ENCODE peak calls at places on chromosome 13, in eight cellular contexts. S is heart left ventricle, Q is HCT116, V is A549, H is uterus, W is IMR-90, Y is body of pancreas, F is ovary. U is an unnamed sample. For H3K4me1, the result is how much of the 10 kb centered on the place peaks cover.

GRCh38 chr13:52127783-52128702 is 830 bp downstream of the NEK5 start:
- DNase-seq in Y (peak), V (peak), F (peak), H (peak), Q (peak), S (peak), W (peak), U (peak)

GRCh38 chr13:70370924-70371323 is 262.7 kb upstream of the KLHL1 start:
- DNase-seq in S (no peak), Y (no peak), V (no peak), W (no peak), Q (no peak), F (no peak), H (no peak), U (no peak)

GRCh38 chr13:44842158-44842557 is 147.1 kb downstream of the NUFIP1 start:
- DNase-seq in H (no peak), F (no peak), Y (no peak), V (no peak), W (peak), Q (no peak), S (no peak), U (no peak)

GRCh38 chr13:51432576-51432975 is 20.3 kb downstream of the INTS6 start:
- DNase-seq in F (no peak), Y (no peak), W (no peak), S (no peak), Q (no peak), V (no peak), H (no peak), U (no peak)

GRCh38 chr13:35994131-35994966 is 136.8 kb downstream of the DCLK1 start:
- DNase-seq in H (peak), Y (peak), Q (no peak), S (peak), V (no peak), W (peak), F (peak), U (no peak)

GRCh38 chr13:34939771-34940170 is 2.3 kb upstream of the NBEA start:
- DNase-seq in W (no peak), V (no peak), H (no peak), F (no peak), Y (no peak), Q (no peak), S (no peak), U (no peak)

GRCh38 chr13:26949701-26950345 is 189.2 kb upstream of the GPR12 start:
- DNase-seq in H (no peak), Q (no peak), Y (no peak), V (no peak), S (no peak), W (no peak), F (no peak), U (no peak)

GRCh38 chr13:53141336-53141735 is 112.7 kb downstream of the OLFM4 start:
- DNase-seq in W (no peak), Y (no peak), H (no peak), S (no peak), Q (no peak), V (no peak), F (no peak), U (no peak)

GRCh38 chr13:38543561-38543960 is 143.3 kb upstream of the FREM2 start:
- DNase-seq in H (no peak), S (no peak), W (no peak), Y (no peak), Q (no peak), F (no peak), V (no peak), U (no peak)

GRCh38 chr13:24921881-24922280 is 157.9 kb downstream of the RNF17 start:
- DNase-seq in Q (no peak), S (no peak), H (no peak), V (no peak), W (no peak), Y (no peak), F (no peak), U (no peak)

GRCh38 chr13:24921003-24921402 is 157.0 kb downstream of the RNF17 start:
- DNase-seq in H (no peak), F (no peak), Y (no peak), Q (no peak), S (no peak), V (no peak), W (no peak), U (no peak)

GRCh38 chr13:24925318-24926231 is 161.6 kb downstream of the RNF17 start:
- DNase-seq in V (no peak), S (no peak), W (no peak), Y (no peak), F (no peak), Q (no peak), H (no peak), U (no peak)

GRCh38 chr13:24923305-24923640 is 159.3 kb downstream of the RNF17 start:
- DNase-seq in F (no peak), S (no peak), V (no peak), Y (no peak), Q (no peak), W (peak), H (no peak), U (no peak)

DNA sequence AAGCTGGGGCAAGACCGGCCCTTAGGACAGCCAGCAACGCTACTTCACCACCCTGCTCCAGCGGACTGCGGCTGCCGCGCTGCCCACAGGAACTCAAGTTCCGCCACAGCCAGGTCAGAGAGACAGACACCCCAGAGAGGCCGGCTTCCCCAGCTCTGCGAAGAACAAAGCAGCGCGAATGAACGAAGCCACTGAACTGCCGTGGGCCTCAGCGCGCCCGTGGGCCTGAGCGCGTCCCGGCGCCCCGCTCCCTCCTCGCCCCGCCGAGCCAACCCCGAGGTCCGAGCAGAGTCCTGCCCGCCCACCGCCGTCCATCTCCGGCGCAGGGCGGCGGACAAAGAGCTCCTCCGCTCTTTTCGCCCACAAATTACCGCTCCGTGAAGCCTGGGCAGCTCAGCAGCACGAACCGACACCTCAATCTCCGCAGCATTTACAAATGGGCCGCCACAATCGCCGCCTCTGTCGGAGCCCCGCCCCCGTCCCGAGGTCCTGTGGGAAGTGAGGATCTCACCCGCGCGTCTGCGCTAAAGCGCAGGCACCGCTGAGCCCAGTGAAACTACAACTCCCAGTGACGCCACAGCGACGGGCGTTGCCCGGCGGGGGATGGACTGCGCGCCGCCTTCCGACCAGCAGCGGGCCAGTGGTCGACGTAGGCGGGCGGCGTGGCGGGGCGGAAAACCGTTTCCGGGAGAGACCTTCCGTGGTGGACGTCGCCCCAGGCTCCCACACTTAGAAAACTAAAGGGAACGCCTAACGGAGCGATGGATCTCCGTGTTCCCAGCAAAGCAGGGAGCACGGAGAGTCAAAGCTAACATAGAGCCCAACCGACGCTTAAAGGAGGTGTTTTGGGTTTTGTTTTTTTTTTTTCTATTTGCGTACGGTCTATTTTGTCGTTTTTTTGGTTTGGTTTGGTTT is 158.7 kb downstream of the RNF17 start:
- DNase-seq in H (peak), S (peak), Y (peak), F (peak), V (peak), Q (peak), W (peak), U (peak)
- TF ChIP-seq CTCF in H (no peak), S (no peak), Y (peak), F (no peak), V (no peak), Q (no peak), W (peak), U (no peak)

DNA sequence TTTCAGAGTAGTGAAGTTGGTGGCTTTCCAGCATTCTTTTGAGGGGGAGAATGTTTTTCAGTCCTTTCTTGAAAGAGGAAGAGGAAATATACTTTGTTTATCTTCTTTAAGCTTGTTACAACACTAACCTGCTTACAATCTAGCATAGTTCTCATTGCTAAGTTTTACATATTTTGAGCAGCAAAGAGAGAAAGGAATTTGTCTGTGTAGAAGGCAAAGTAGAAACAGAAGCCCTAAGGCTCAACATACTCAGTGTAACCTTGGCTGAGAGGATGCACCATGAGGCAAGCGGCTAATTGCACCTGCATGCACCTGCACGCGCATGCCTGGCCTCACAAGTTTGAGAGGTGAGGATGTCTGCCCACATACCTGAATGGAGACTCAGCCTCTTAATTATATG is 2.2 kb downstream of the FRY start:
- DNase-seq in Q (no peak), Y (no peak), H (no peak), F (no peak), V (no peak), S (no peak), W (peak), U (no peak)
- H3K4me1 ChIP-seq in Q (under half), Y (half or more), H (under half), F (under half), V (under half), S (under half), W (under half), U (under half)

DNA sequence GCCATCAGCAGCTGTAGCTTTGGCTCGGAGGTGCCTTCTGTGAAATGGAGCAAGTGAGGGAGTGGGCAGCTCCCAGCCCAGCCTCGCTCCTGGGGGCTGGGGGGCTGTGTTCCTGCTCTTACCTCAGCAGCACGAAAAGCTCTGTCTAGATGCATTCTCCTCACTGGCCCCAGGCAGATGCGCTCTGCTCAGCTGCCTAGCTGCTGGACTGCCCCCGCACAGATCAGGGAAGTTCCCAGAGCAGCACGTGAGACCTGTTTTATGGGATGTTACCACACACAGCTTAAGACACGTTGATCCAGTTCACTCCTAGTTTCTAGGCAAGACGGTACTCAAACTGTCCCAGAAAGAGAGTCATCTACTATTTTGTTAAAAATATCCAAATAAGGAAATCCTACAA is 13.6 kb downstream of the LCP1 start:
- DNase-seq in W (no peak), Q (no peak), H (peak), S (no peak), Y (no peak), F (no peak), V (no peak), U (peak)
- TF ChIP-seq POLR2A in W (no peak), Q (no peak), H (no peak), S (no peak), Y (no peak), F (no peak), V (no peak), U (no peak)

DNA sequence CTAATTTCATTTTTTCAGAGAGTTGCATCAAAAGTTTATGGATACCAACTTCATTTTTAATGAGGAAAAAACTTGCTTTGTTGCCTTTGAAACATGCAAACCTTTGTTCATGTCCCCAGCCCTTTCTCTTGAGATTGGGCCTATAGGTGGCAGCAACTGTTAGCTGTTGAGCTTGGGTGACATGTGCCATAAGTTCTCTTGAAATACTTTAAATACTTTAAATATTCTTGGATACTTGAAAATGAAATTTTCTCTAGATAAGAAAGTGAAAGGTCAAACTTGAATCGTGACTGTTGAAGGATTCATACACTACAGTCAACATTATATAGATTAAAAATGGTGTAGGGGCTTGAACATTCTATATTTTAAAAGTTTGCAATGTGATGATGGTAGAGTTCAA is 294.9 kb downstream of the NDFIP2 start:
- DNase-seq in S (peak), Q (peak), V (peak), F (no peak), Y (peak), H (no peak), W (peak), U (no peak)
- TF ChIP-seq CTCF in S (peak), Q (peak), V (peak), F (no peak), Y (peak), H (no peak), W (peak), U (peak)

DNA sequence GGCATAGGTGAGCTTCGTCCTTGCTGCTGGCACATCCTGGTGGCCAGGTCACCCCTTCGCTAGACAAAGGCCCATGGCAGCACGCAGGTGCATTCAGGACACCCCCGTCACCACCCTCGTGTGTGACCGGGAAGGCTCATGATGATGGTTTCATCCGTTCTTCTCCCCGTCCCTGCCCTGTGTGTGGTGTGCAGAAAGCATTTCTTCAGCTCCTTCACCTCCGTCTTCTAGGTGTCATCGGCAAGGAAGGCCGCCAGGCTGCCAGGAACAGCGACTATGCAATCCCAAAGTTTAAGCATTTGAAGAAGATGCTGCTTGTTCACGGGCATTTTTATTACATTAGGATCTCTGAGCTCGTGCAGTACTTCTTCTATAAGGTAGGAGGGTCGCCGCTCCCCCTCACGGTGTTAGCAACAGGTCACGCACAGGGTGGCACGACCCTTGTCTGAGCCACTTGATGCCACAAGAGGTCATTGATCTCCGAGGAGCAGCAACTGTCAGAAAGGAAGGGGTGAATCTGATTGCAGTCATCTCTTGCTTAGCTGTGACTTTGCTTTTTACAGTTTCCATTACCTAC is 111.0 kb upstream of the MCF2L start:
- DNase-seq in S (no peak), V (no peak), W (no peak), Q (no peak), F (no peak), H (peak), Y (no peak), U (no peak)
- H3K4me1 ChIP-seq in S (under half), V (under half), W (under half), Q (under half), F (under half), H (under half), Y (under half), U (under half)

GRCh38 chr13:29849731-29850212 is 645 bp downstream of the UBL3 start:
- DNase-seq in F (peak), V (peak), W (peak), S (peak), H (peak), Y (peak), Q (no peak), U (no peak)

GRCh38 chr13:29849071-29849541 is 1.3 kb downstream of the UBL3 start:
- DNase-seq in H (no peak), S (peak), Q (no peak), Y (peak), F (no peak), W (peak), V (peak), U (peak)

GRCh38 chr13:29852464-29853054 is 2.1 kb upstream of the UBL3 start:
- DNase-seq in F (no peak), Y (no peak), W (peak), V (no peak), S (no peak), Q (no peak), H (no peak), U (peak)

GRCh38 chr13:29853131-29853530 is 2.7 kb upstream of the UBL3 start:
- DNase-seq in W (no peak), Q (no peak), Y (no peak), H (no peak), S (no peak), F (no peak), V (no peak), U (no peak)

DNA sequence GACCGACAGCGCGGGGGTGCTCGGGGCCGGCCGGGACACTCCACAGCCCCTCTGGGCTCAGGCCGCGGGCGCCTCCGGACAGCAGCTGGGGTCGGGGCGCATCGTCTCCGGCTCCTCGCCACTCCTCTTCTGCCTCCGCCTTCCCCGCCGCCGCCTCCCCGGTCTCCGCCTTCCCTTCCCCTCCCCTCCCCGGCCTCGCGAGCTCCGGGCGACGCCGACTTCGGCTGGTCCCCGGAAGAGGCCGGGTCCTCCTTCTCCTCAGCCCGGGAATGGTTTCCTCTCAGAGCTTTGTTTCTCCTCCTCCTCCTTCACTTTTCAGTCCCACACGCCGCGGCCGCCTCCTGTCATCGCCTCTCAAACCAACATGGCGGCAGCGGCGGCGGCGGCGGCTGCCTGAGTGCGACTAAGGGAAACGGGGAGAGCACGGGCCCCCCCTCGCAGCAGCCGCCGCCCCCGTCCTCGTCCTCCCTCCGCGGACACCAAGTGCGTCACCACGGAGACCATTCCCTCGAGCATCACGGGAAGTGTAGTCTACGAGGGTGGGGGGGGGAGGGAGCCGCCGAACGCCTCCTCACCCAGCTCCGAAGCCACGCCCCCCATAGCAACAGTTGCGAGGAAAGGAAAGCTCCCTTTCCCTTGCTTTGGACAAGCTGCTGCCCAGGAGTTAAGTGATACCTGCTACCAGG is at the start of gene UBL3:
- DNase-seq in W (peak), F (peak), Q (peak), H (peak), V (peak), S (peak), Y (peak), U (peak)
- TF ChIP-seq POLR2A in W (peak), F (peak), Q (peak), H (peak), V (peak), S (no peak), Y (peak), U (peak)

GRCh38 chr13:41847216-41847615 is 113.7 kb downstream of the VWA8 start:
- DNase-seq in Y (no peak), S (no peak), Q (no peak), F (no peak), V (no peak), W (no peak), H (no peak), U (no peak)

GRCh38 chr13:41848435-41849255 is 112.3 kb downstream of the VWA8 start:
- DNase-seq in W (peak), H (no peak), Q (no peak), S (no peak), V (no peak), F (no peak), Y (no peak), U (no peak)
- TF ChIP-seq CTCF in W (no peak), H (no peak), Q (no peak), S (no peak), V (peak), F (no peak), Y (peak), U (peak)